ENCODE peak calls at places on chromosomes 1 and 21, in four cellular contexts. H is GM23248, C is SJSA1, I is PC-3. F is an unnamed sample.
A peak's percentile ranks its signal among the peaks of the same experiment; 100 is the strongest.

GRCh38 chr1:113519561-113519960 is 129.2 kb downstream of the MAGI3 start:
- DNase-seq in H (peak; percentile 69), C (no peak), I (peak; percentile 52), F (no peak)

GRCh38 chr1:150877220-150877516 is 769 bp upstream of the ARNT start:
- DNase-seq in H (peak; percentile 13), C (no peak), I (no peak), F (no peak)

GRCh38 chr1:23122023-23122738 is 46.5 kb downstream of the LUZP1 start:
- DNase-seq in H (peak; percentile 53), C (no peak), I (peak; percentile 14), F (no peak)

GRCh38 chr1:48611841-48612240 is 139.8 kb upstream of the SPATA6 start:
- DNase-seq in H (no peak), C (no peak), I (no peak), F (no peak)

GRCh38 chr1:171142451-171143121 is 42.5 kb upstream of the FMO2 start:
- DNase-seq in H (peak; percentile 58), C (peak; percentile 49), I (no peak), F (peak; percentile 66)

GRCh38 chr1:171127481-171127880 is 36.8 kb downstream of the FMO3 start:
- DNase-seq in H (peak; percentile 45), C (no peak), I (no peak), F (no peak)

GRCh38 chr1:26302733-26303405 is 3.6 kb downstream of the UBXN11 start:
- DNase-seq in H (peak; percentile 72), C (peak; percentile 40), I (peak; percentile 88), F (no peak)

GRCh38 chr21:44377201-44377921 is 23.9 kb downstream of the TRPM2 start:
- DNase-seq in H (no peak), C (peak; percentile 41), I (no peak), F (no peak)

GRCh38 chr1:55180075-55180670 is 35.0 kb downstream of the USP24 start:
- DNase-seq in H (no peak), C (no peak), I (no peak), F (no peak)

GRCh38 chr21:26945916-26946315 is 21.0 kb downstream of the ADAMTS5 start:
- DNase-seq in H (peak; percentile 43), C (no peak), I (no peak), F (no peak)

DNA sequence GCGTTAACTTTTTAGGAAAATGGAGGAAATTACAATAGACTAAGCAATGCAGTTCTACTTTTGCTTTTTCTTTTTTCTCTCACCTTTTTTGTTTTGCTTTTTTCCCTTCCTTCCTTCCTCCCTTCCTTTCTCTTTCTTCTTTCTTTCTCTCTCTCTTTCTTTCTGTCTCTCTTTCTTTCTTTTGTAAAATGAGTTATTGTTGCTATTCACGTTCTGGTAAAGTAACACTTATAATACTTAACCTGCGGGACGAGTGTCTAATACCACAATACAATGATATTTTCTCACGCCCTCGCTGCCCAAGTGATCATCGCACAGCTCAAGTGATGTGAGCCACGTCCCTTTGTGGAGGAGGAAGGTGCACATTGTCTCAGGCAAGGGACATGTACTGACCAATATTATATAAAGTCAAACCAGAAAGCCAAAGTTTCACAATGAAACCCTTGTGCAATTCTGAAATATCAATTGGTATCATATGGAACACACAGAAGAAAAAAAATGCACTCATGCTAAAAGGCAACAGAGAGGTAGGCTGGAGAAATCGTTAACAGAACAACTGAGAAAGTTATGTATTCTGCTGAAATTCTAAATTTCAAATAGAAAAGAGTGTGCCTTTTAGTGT is 1.7 kb downstream of the JAM2 start:
- DNase-seq in H (peak; percentile 9), C (no peak), I (no peak), F (no peak)
- H3K4me3 ChIP-seq in H (peak overlapping the region; percentile 81), C (no peak overlapping the region), I (no peak overlapping the region), F (peak overlapping the region; percentile 68)

DNA sequence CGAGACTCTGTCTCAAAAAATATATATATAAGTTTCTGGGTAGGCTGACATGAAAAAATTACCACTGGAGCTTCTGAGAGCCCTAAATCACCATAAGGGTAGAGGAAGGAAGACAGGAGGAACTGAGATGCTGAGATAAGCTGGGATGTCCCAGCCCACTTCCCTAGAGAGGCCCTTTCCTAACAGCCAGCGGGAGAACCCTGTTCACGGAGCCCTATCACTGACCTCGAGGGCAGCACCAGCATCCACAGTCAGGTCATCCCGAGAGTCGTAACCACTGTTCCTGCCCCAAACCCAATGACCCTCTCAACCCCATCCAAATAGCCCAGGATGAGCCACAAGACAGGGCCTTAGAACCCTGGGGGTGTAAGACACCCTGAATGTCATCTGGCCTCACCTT is 77.5 kb downstream of the CD34 start:
- DNase-seq in H (no peak), C (no peak), I (no peak), F (no peak)
- H3K36me3 ChIP-seq in H (no peaks in the 10 kb centered on the region), C (no peaks in the 10 kb centered on the region), I (peaks cover 9% of the 10 kb centered on the region), F (no peaks in the 10 kb centered on the region)

DNA sequence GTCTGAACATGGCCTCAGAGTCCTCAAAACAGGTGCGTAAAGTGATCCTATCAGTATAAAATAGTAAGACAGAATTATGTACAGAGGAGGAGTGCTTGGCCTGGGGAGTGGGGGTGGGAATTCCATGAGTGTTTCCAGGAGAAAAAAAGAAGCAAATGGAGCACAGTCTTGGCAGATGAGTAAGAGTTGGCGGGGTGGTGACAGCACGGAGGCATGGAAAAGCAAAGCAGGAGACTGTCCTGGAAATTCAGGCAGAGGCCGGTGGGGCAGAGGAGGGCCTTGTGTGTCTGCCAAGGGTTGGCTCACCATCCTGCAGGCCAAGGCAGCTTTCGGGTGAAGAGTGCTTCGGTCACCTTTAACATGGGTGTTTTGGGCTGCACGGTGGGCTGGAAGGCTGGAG is 63.4 kb downstream of the OPTC start:
- DNase-seq in H (peak; percentile 94), C (peak; percentile 92), I (peak; percentile 88), F (peak; percentile 76)
- H3K4me3 ChIP-seq in H (peak overlapping the region; percentile 45), C (no peak overlapping the region), I (peak overlapping the region; percentile 27), F (no peak overlapping the region)

GRCh38 chr21:46334351-46335140 is 10.6 kb downstream of the PCNT start:
- DNase-seq in H (no peak), C (peak; percentile 83), I (no peak), F (no peak)
- H3K36me3 ChIP-seq in H (peaks cover 36% of the 10 kb centered on the region), C (peaks cover 93% of the 10 kb centered on the region), I (peaks cover 57% of the 10 kb centered on the region), F (peaks cover 29% of the 10 kb centered on the region)

GRCh38 chr1:13781907-13782633 is 82.1 kb downstream of the PRDM2 start:
- DNase-seq in H (peak; percentile 86), C (no peak), I (no peak), F (no peak)

GRCh38 chr1:13781228-13781627 is 81.2 kb downstream of the PRDM2 start:
- DNase-seq in H (no peak), C (no peak), I (no peak), F (no peak)

GRCh38 chr1:13780780-13781179 is 80.8 kb downstream of the PRDM2 start:
- DNase-seq in H (no peak), C (no peak), I (no peak), F (no peak)

GRCh38 chr1:13783551-13783950 is 83.6 kb downstream of the PRDM2 start:
- DNase-seq in H (peak; percentile 60), C (no peak), I (no peak), F (no peak)

GRCh38 chr1:13782634-13782995 is 82.6 kb downstream of the PRDM2 start:
- DNase-seq in H (peak; percentile 14), C (no peak), I (no peak), F (no peak)
- H3K4me3 ChIP-seq in H (peak overlapping the region; percentile 56), C (no peak overlapping the region), I (no peak overlapping the region), F (no peak overlapping the region)

DNA sequence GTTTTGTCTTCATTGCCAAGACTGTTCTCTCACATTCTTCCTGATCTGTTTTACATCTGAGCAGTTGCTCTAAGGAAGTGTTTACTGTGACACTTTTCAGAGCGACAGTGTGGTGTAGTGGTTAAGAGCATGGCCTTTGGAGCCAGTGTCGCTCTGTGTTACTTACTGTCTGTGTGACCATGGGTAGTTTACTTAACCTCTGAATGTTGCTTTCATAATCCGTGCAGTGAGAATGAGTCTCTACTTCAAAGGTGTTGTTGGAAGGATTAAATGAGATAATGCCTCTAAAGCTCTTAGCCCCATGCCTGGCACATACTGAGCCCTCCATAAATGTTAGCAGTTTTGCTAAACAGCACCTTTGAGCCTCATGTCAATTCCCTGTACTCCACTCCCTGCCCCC is 35.9 kb upstream of the ZFP69B start:
- DNase-seq in H (no peak), C (no peak), I (no peak), F (no peak)
- H3K36me3 ChIP-seq in H (peaks cover 31% of the 10 kb centered on the region), C (peaks cover 73% of the 10 kb centered on the region), I (peaks cover 60% of the 10 kb centered on the region), F (peaks cover 38% of the 10 kb centered on the region)

F was measured in right atrium auricular region.